ENCODE peak calls at places on chromosomes 7 and 10, in nine cellular contexts. S is RWPE1, Z is LNCaP clone FGC, D is ascending aorta, T is fibroblast of mammary gland, K is epithelial cell of proximal tubule, X is A549, A is endothelial cell, V is Panc1. W is an unnamed sample.

GRCh38 chr7:98974205-98974604 is 95.9 kb downstream of the TRRAP start:
- DNase-seq in V (no peak), T (no peak), S (no peak), Z (no peak), K (no peak), X (no peak), A (no peak), D (no peak), W (no peak)

GRCh38 chr10:103712898-103713498 is 142.4 kb downstream of the SH3PXD2A start:
- DNase-seq in S (peak), D (peak), V (peak), X (peak), Z (peak), T (peak), A (peak), K (no peak), W (no peak)

GRCh38 chr10:96188911-96189310 is 58.8 kb downstream of the ZNF518A start:
- DNase-seq in D (no peak), V (no peak), T (peak), S (no peak), X (no peak), A (no peak), K (no peak), Z (no peak), W (no peak)

GRCh38 chr10:124565565-124566221 is 104.1 kb downstream of the LHPP start:
- DNase-seq in Z (no peak), V (no peak), X (peak), D (peak), T (peak), S (no peak), A (peak), K (no peak), W (peak)

GRCh38 chr10:78327778-78328591 is 294.3 kb downstream of the RPS24 start:
- DNase-seq in D (no peak), V (no peak), A (no peak), K (no peak), S (no peak), X (no peak), T (no peak), Z (no peak), W (no peak)

GRCh38 chr10:4947635-4948596 is 15.3 kb upstream of the AKR1C1 start:
- DNase-seq in S (peak), V (no peak), T (peak), Z (peak), K (peak), A (no peak), D (no peak), X (peak), W (peak)

GRCh38 chr7:66247387-66248078 is 42.4 kb downstream of the TPST1 start:
- DNase-seq in Z (peak), T (no peak), A (no peak), S (no peak), K (no peak), D (no peak), X (no peak), V (no peak), W (no peak)

GRCh38 chr10:21260793-21261149 is 264.7 kb downstream of the SKIDA1 start:
- DNase-seq in S (no peak), X (no peak), T (peak), K (no peak), A (no peak), Z (no peak), D (no peak), V (no peak), W (no peak)

GRCh38 chr10:117318909-117319308 is 56.3 kb downstream of the PDZD8 start:
- DNase-seq in X (peak), D (no peak), V (no peak), T (peak), A (no peak), Z (peak), K (no peak), S (peak), W (no peak)

GRCh38 chr7:5420841-5421625 is 2.6 kb downstream of the TNRC18 start:
- DNase-seq in A (no peak), S (no peak), X (peak), Z (no peak), D (no peak), V (no peak), K (no peak), T (no peak), W (no peak)

GRCh38 chr7:131035088-131035770 is 292.4 kb upstream of the MKLN1 start:
- DNase-seq in D (no peak), V (no peak), S (no peak), X (no peak), A (no peak), Z (no peak), T (no peak), K (no peak), W (no peak)

GRCh38 chr7:107404740-107405537 is 64.9 kb upstream of the GPR22 start:
- DNase-seq in K (no peak), X (no peak), A (no peak), S (peak), T (no peak), Z (no peak), D (no peak), V (no peak), W (no peak)

GRCh38 chr10:44009891-44010290 is 361.2 kb upstream of the ZNF32 start:
- DNase-seq in D (no peak), X (no peak), Z (no peak), V (no peak), K (no peak), A (no peak), S (no peak), T (no peak), W (no peak)

GRCh38 chr10:87767253-87767652 is 50.8 kb downstream of the ATAD1 start:
- DNase-seq in V (no peak), T (no peak), A (peak), X (no peak), D (no peak), Z (no peak), S (no peak), K (no peak), W (no peak)

GRCh38 chr7:140146574-140146973 is 30.2 kb downstream of the KDM7A start:
- DNase-seq in X (no peak), Z (no peak), S (no peak), V (no peak), T (no peak), A (no peak), K (peak), D (no peak), W (no peak)

GRCh38 chr10:87659571-87660483 is at the start of gene PAPSS2:
- DNase-seq in S (peak), Z (no peak), T (peak), D (no peak), A (peak), X (peak), V (no peak), K (no peak), W (no peak)

GRCh38 chr10:97037365-97038361 is 148.1 kb downstream of the SLIT1 start:
- DNase-seq in T (peak), A (peak), V (peak), K (peak), Z (peak), S (peak), X (peak), D (no peak), W (no peak)

GRCh38 chr7:156160811-156161210 is 348.5 kb upstream of the SHH start:
- DNase-seq in D (no peak), A (no peak), S (no peak), X (no peak), K (no peak), Z (no peak), T (no peak), V (no peak), W (no peak)

GRCh38 chr7:42071372-42072261 is 165.4 kb downstream of the GLI3 start:
- DNase-seq in S (peak), D (no peak), A (no peak), T (peak), Z (no peak), X (no peak), V (no peak), K (no peak), W (no peak)

GRCh38 chr10:69327463-69328345 is 49.4 kb downstream of the HK1 start:
- DNase-seq in D (peak), K (peak), A (no peak), X (no peak), T (peak), V (no peak), Z (peak), S (no peak), W (peak)

GRCh38 chr7:16271355-16271754 is 150.0 kb downstream of the CRPPA start:
- DNase-seq in D (no peak), Z (peak), S (no peak), X (no peak), V (no peak), A (no peak), T (no peak), K (no peak), W (no peak)

GRCh38 chr10:24351883-24352778 is 143.2 kb downstream of the KIAA1217 start:
- DNase-seq in V (no peak), D (no peak), K (no peak), Z (no peak), S (no peak), A (no peak), X (no peak), T (peak), W (no peak)

GRCh38 chr7:1056006-1056784 is 11.8 kb downstream of the GPR146 start:
- DNase-seq in X (no peak), Z (no peak), K (no peak), D (no peak), A (peak), S (no peak), T (no peak), V (no peak), W (no peak)

GRCh38 chr7:159091041-159091440 is 53.6 kb downstream of the VIPR2 start:
- DNase-seq in T (no peak), K (no peak), Z (no peak), S (no peak), D (no peak), V (no peak), A (no peak), X (no peak), W (no peak)

GRCh38 chr10:95333997-95334792 is 43.4 kb upstream of the PDLIM1 start:
- DNase-seq in V (no peak), K (no peak), X (peak), Z (no peak), S (peak), D (peak), T (peak), A (no peak), W (no peak)

GRCh38 chr10:25017661-25018060 is 1.2 kb downstream of the THNSL1 start:
- DNase-seq in K (no peak), A (no peak), D (no peak), S (no peak), X (no peak), T (no peak), Z (no peak), V (no peak), W (no peak)

GRCh38 chr7:2019693-2020511 is 212.8 kb downstream of the MAD1L1 start:
- DNase-seq in K (no peak), X (no peak), Z (no peak), V (no peak), A (no peak), S (peak), T (peak), D (peak), W (peak)

GRCh38 chr10:114068054-114068707 is 24.5 kb downstream of the ADRB1 start:
- DNase-seq in T (no peak), X (no peak), Z (no peak), V (no peak), D (no peak), S (peak), K (no peak), A (no peak), W (no peak)

GRCh38 chr10:3484306-3485187 is 300.5 kb downstream of the KLF6 start:
- DNase-seq in V (no peak), K (no peak), T (peak), A (no peak), D (no peak), Z (no peak), S (no peak), X (no peak), W (no peak)

GRCh38 chr7:50595538-50596102 is 30.4 kb upstream of the DDC start:
- DNase-seq in V (no peak), D (no peak), K (no peak), S (peak), X (no peak), A (peak), Z (no peak), T (peak), W (no peak)

GRCh38 chr7:32140540-32140939 is 70.3 kb upstream of the PDE1C start:
- DNase-seq in V (no peak), Z (no peak), A (no peak), S (no peak), T (no peak), D (no peak), X (no peak), K (no peak), W (no peak)
- TF ChIP-seq CTCF in V (no peak), Z (no peak), A (no peak), S (no peak), T (no peak), D (no peak), X (no peak), K (peak), W (peak)

GRCh38 chr10:123551259-123551658 is 114.9 kb upstream of the GPR26 start:
- DNase-seq in T (no peak), V (no peak), A (no peak), X (no peak), D (no peak), K (no peak), S (no peak), Z (no peak), W (no peak)
- TF ChIP-seq CTCF in T (no peak), V (no peak), A (no peak), X (no peak), D (no peak), K (no peak), S (no peak), Z (no peak), W (no peak)

DNA sequence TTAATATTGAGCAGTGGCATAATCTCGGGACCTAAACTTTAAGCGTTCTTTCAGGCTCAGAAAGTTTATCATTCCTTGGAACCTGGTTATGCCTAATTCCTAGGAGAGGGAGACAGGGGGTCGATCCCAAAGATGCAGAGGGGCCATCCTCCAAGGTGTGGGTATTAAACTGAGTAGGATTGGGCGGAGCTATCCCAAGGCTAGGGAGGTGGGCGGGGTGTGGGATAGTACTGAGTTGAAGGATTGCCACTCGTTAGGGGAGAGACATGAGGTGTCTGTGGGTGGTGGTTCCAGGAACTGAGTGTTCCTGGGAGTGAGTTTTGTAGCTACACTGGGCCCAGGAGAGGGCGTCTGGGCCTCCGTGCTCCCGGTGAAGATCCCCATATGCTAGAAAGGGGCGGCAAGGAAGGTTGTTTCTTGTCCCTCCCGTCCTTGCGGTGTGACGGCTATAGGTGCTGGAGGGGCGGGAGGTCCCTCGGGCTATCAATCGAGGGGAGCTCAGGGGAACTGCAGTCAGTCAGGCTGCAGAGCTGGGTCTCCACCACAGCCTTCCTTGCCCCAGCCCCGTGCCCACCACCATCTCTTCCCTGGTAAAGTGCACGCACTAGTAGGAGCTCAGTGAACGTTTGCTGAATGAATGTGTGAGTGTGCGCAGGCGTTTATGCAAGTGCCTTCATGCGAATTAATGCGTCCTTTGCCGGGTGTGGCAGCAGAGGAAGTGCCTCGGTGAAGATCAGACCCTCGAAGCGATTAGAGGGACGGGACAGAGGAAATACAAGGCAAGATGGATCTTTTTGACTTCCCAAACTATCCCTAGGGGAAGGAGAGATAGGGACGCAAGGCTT is 3.0 kb upstream of the HMX2 start:
- DNase-seq in A (no peak), X (no peak), K (no peak), V (no peak), S (no peak), D (no peak), Z (no peak), T (no peak), W (no peak)
- TF ChIP-seq CTCF in A (no peak), X (no peak), K (peak), V (peak), S (no peak), D (no peak), Z (peak), T (peak), W (peak)

DNA sequence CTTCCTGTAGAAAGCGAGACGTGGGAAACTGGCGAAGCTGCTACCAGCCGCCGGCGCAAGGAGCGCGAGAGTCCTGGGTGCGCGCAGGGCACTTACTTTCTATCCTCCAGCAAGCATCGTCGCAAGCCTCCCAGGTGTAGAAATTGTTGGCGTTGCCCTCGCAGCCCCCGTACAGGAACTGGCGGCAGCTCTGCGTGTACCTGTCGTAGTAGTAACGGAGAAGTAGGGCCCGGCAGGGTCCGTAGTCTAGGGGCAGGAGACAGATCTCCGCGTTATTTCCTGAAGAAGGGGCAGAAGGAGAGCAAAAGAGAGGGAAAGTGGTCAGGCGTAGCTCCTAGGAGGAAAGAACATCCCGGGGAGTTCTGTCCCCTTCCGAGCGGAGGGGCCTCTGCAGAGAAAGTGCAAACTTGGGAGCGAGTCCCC is 501 bp downstream of the TFPI2 start:
- DNase-seq in S (peak), D (no peak), Z (no peak), A (peak), V (no peak), K (peak), T (peak), X (peak), W (no peak)
- TF ChIP-seq CTCF in S (no peak), D (no peak), Z (no peak), A (no peak), V (no peak), K (no peak), T (no peak), X (no peak), W (peak)

GRCh38 chr10:77185696-77186095 is 451.9 kb downstream of the KCNMA1 start:
- DNase-seq in V (no peak), X (no peak), A (no peak), K (no peak), Z (peak), D (no peak), T (no peak), S (no peak), W (no peak)

GRCh38 chr10:77187376-77187999 is 450.1 kb downstream of the KCNMA1 start:
- DNase-seq in T (no peak), V (no peak), X (no peak), Z (no peak), S (no peak), K (no peak), A (no peak), D (no peak), W (no peak)

GRCh38 chr10:77188000-77188395 is 449.6 kb downstream of the KCNMA1 start:
- DNase-seq in Z (no peak), S (no peak), K (no peak), V (no peak), X (no peak), D (no peak), A (no peak), T (no peak), W (no peak)

GRCh38 chr10:77188511-77188910 is 449.1 kb downstream of the KCNMA1 start:
- DNase-seq in X (no peak), V (no peak), Z (no peak), K (no peak), S (no peak), D (no peak), T (peak), A (no peak), W (no peak)

GRCh38 chr10:77186936-77187335 is 450.7 kb downstream of the KCNMA1 start:
- DNase-seq in Z (no peak), K (no peak), D (no peak), A (no peak), S (no peak), X (no peak), T (no peak), V (no peak), W (no peak)
- TF ChIP-seq CTCF in Z (no peak), K (no peak), D (no peak), A (no peak), S (no peak), X (no peak), T (no peak), V (no peak), W (no peak)

GRCh38 chr7:116525913-116526857 is 1.3 kb downstream of the CAV1 start:
- DNase-seq in S (peak), A (peak), V (no peak), T (peak), Z (peak), K (no peak), D (peak), X (peak), W (no peak)

GRCh38 chr7:116524221-116524608 is 621 bp upstream of the CAV1 start:
- DNase-seq in Z (no peak), A (no peak), K (no peak), V (no peak), D (no peak), X (no peak), T (no peak), S (no peak), W (no peak)

GRCh38 chr7:116526897-116527296 is 2.1 kb downstream of the CAV1 start:
- DNase-seq in Z (no peak), T (peak), V (no peak), S (no peak), A (no peak), X (no peak), K (no peak), D (no peak), W (no peak)

GRCh38 chr7:116525298-116525912 is 569 bp downstream of the CAV1 start:
- DNase-seq in S (no peak), A (peak), T (no peak), K (no peak), X (no peak), V (no peak), D (no peak), Z (no peak), W (no peak)

GRCh38 chr7:116524609-116525297 is at the start of gene CAV1:
- DNase-seq in A (peak), X (peak), T (peak), S (peak), V (peak), Z (no peak), D (peak), K (no peak), W (peak)
- TF ChIP-seq CTCF in A (no peak), X (peak), T (peak), S (peak), V (peak), Z (no peak), D (peak), K (peak), W (peak)

DNA sequence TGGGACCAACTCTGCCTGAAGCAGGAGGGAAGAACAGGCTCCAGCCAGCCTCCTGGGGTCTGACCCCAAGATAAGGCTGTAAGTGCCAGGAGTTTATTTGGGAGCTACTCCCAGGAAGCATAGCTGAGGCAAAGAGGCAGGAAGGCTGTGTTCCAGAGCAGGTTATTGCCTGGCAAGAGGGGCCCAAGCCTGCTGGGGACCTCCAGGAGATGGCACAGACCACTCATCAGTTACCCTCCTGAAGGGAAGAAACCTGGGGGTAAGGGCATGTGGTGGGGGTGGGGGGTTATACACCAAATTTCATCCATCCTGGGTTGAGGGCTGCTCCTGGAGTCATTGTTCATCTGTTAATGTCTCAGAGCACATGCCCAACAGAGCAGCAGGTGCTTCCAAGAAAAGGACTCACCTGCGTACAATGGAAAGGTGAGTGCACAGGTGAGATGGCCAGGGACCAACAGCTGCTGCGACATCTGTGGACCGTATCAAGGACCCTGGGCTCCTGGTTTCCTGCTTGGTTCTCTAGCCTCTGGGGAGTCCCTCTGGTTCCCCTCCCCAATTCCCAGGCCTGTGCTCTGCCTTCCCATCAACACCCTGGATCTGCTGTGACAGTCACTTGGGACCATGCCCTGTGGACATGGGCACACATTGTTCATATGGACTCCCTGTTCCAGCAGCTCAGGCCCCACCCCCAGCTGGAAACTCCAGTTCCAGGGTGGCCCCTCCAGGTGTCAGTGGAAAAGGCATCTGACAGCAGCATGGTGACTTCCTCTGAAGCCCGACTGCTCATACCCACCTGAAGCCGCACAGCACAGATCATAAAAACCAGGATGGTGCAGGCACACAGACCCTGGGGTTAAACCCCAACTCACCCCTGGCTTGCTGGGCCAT is 73.0 kb upstream of the NANOS1 start:
- DNase-seq in X (no peak), T (no peak), K (no peak), S (no peak), Z (no peak), D (no peak), A (no peak), V (no peak), W (no peak)
- TF ChIP-seq CTCF in X (no peak), T (no peak), K (no peak), S (no peak), Z (no peak), D (no peak), A (no peak), V (no peak), W (no peak)

GRCh38 chr10:67262675-67263074 is 336.8 kb downstream of the LRRTM3 start:
- DNase-seq in A (no peak), X (no peak), D (no peak), Z (no peak), T (no peak), S (no peak), K (no peak), V (no peak), W (no peak)
- TF ChIP-seq CTCF in A (no peak), X (no peak), D (no peak), Z (no peak), T (no peak), S (no peak), K (no peak), V (no peak), W (no peak)